ENCODE peak calls at places on chromosomes 11 and 22, in seven cellular contexts. M is NCI-H774; N is stimulated activated naive CD8-positive, alpha-beta T cell treated with anti-CD3 and anti-CD28 coated beads, Interleukin-15, Interleukin-2, amounts not matched to agents 100 U/mL and 50 U/mL, for 24 hours; W is IMR-90; K is hippocampal formation; U is HEK293T; H is SK-N-MC. T is an unnamed sample.

GRCh38 chr22:19022755-19023154 is 86.7 kb upstream of the PRODH start:
- DNase-seq in U (no peak), M (no peak), H (no peak), K (no peak), W (no peak), N (no peak), T (no peak)

GRCh38 chr22:48780597-48781277 is 1046.9 kb downstream of the BRD1 start:
- DNase-seq in U (no peak), W (no peak), M (no peak), K (no peak), N (no peak), H (no peak), T (no peak)

GRCh38 chr11:91489989-91490388 is 734.6 kb upstream of the FAT3 start:
- DNase-seq in H (no peak), W (no peak), K (no peak), U (no peak), N (no peak), M (no peak), T (no peak)

GRCh38 chr11:59187587-59187986 is 15.7 kb downstream of the DTX4 start:
- DNase-seq in H (no peak), W (peak; percentile 54), N (no peak), K (no peak), M (no peak), U (no peak), T (no peak)

GRCh38 chr11:9571766-9572120 is 1.7 kb upstream of the WEE1 start:
- DNase-seq in H (no peak), K (no peak), N (no peak), U (no peak), W (no peak), M (no peak), T (no peak)

GRCh38 chr11:8531312-8531711 is 62.7 kb downstream of the STK33 start:
- DNase-seq in H (no peak), N (no peak), W (no peak), M (peak; percentile 50), K (no peak), U (no peak), T (peak; percentile 61)

GRCh38 chr11:3128356-3129180 is 36.5 kb downstream of the OSBPL5 start:
- DNase-seq in H (no peak), U (no peak), K (no peak), M (no peak), W (no peak), N (no peak), T (no peak)

GRCh38 chr11:10026514-10026913 is 267.5 kb downstream of the SBF2 start:
- DNase-seq in K (no peak), U (no peak), N (no peak), H (no peak), W (peak; percentile 77), M (no peak), T (no peak)

GRCh38 chr11:43913829-43914380 is 28.5 kb upstream of the C11orf96 start:
- DNase-seq in W (no peak), H (no peak), M (no peak), K (no peak), U (no peak), N (no peak), T (no peak)

GRCh38 chr11:19714093-19714386 is 1.4 kb downstream of the NAV2 start:
- DNase-seq in U (no peak), K (no peak), N (peak; percentile 5), W (peak; percentile 19), M (no peak), H (no peak), T (no peak)

GRCh38 chr22:41401781-41402648 is 20.3 kb downstream of the TEF start:
- DNase-seq in H (peak; percentile 96), K (peak; percentile 89), W (peak; percentile 79), N (no peak), M (no peak), U (no peak), T (no peak)

GRCh38 chr11:28176231-28176853 is 68.2 kb downstream of the METTL15 start:
- DNase-seq in K (no peak), M (no peak), U (no peak), W (no peak), H (no peak), N (no peak), T (no peak)

GRCh38 chr11:129090056-129090455 is 102.1 kb downstream of the ARHGAP32 start:
- DNase-seq in U (no peak), W (peak; percentile 56), M (no peak), N (no peak), K (no peak), H (no peak), T (no peak)

GRCh38 chr11:68455485-68455884 is 5.1 kb upstream of the PPP6R3 start:
- DNase-seq in W (no peak), M (no peak), H (no peak), N (no peak), U (no peak), K (no peak), T (no peak)

GRCh38 chr11:57387284-57388030 is 3.0 kb downstream of the PRG2 start:
- DNase-seq in H (no peak), K (no peak), U (no peak), N (no peak), M (no peak), W (no peak), T (no peak)

GRCh38 chr22:48821346-48822186 is 1006.1 kb downstream of the BRD1 start:
- DNase-seq in H (no peak), M (no peak), W (no peak), U (no peak), K (no peak), N (no peak), T (no peak)

GRCh38 chr22:20406686-20407408 is 12.9 kb downstream of the ZNF74 start:
- DNase-seq in H (no peak), W (no peak), K (no peak), U (no peak), M (no peak), N (no peak), T (no peak)

GRCh38 chr11:69560141-69560790 is 78.8 kb downstream of the LINC01488 start:
- DNase-seq in M (no peak), K (no peak), W (no peak), H (no peak), U (no peak), N (no peak), T (no peak)

GRCh38 chr11:96013459-96014213 is 89.7 kb upstream of the MTMR2 start:
- DNase-seq in W (no peak), K (no peak), N (peak; percentile 19), M (no peak), U (no peak), H (no peak), T (no peak)

GRCh38 chr11:70399681-70400112 is 1.4 kb downstream of the CTTN start:
- DNase-seq in H (no peak), M (no peak), N (peak; percentile 32), U (peak; percentile 48), W (peak; percentile 97), K (peak; percentile 10), T (no peak)

GRCh38 chr11:10743354-10744035 is 7.6 kb upstream of the CTR9 start:
- DNase-seq in N (peak; percentile 31), U (no peak), M (no peak), K (no peak), H (no peak), W (no peak), T (no peak)